ENCODE peak calls at places on chromosome 14, in five cellular contexts. One of them, this sample, is unnamed.

GRCh38 chr14:56390859-56391258 is 188.7 kb upstream of the TMEM260 start:
- DNase-seq in WTC11: no peak
- DNase-seq in activated B cell treated with CpG ODN at 0.5 μM for 24 hours: no peak
- DNase-seq in heart left ventricle: no peak
- DNase-seq in prostate gland: no peak
- DNase-seq in this sample: no peak

GRCh38 chr14:58777541-58777979 is 139.8 kb downstream of the DACT1 start:
- DNase-seq in activated B cell treated with CpG ODN at 0.5 μM for 24 hours: no peak
- DNase-seq in heart left ventricle: no peak
- DNase-seq in prostate gland: no peak
- DNase-seq in WTC11: no peak
- DNase-seq in this sample: no peak

GRCh38 chr14:69675877-69676416 is 64.6 kb downstream of the SUSD6 start:
- DNase-seq in WTC11: no peak
- DNase-seq in activated B cell treated with CpG ODN at 0.5 μM for 24 hours: no peak
- DNase-seq in heart left ventricle: no peak
- DNase-seq in prostate gland: no peak
- DNase-seq in this sample: no peak

GRCh38 chr14:75885829-75886228 is 96.0 kb downstream of the TGFB3 start:
- DNase-seq in activated B cell treated with CpG ODN at 0.5 μM for 24 hours: no peak
- DNase-seq in heart left ventricle: no peak
- DNase-seq in WTC11: no peak
- DNase-seq in prostate gland: no peak
- DNase-seq in this sample: no peak

GRCh38 chr14:95320076-95320895 is 578 bp upstream of the CLMN start:
- DNase-seq in heart left ventricle: peak; percentile 36
- DNase-seq in prostate gland: no peak
- DNase-seq in activated B cell treated with CpG ODN at 0.5 μM for 24 hours: no peak
- DNase-seq in WTC11: peak; percentile 21
- DNase-seq in this sample: no peak

GRCh38 chr14:29925106-29925722 is 2.4 kb downstream of the PRKD1 start:
- DNase-seq in WTC11: peak; percentile 25
- DNase-seq in heart left ventricle: no peak
- DNase-seq in activated B cell treated with CpG ODN at 0.5 μM for 24 hours: no peak
- DNase-seq in prostate gland: no peak
- DNase-seq in this sample: no peak

GRCh38 chr14:93019970-93020369 is 95.8 kb downstream of the ITPK1 start:
- DNase-seq in activated B cell treated with CpG ODN at 0.5 μM for 24 hours: no peak
- DNase-seq in prostate gland: no peak
- DNase-seq in WTC11: no peak
- DNase-seq in heart left ventricle: no peak
- DNase-seq in this sample: no peak

GRCh38 chr14:89748004-89748403 is 206.5 kb downstream of the EFCAB11 start:
- DNase-seq in activated B cell treated with CpG ODN at 0.5 μM for 24 hours: no peak
- DNase-seq in heart left ventricle: no peak
- DNase-seq in WTC11: no peak
- DNase-seq in prostate gland: no peak
- DNase-seq in this sample: no peak

GRCh38 chr14:85572021-85572420 is 42.1 kb downstream of the FLRT2 start:
- DNase-seq in activated B cell treated with CpG ODN at 0.5 μM for 24 hours: no peak
- DNase-seq in WTC11: no peak
- DNase-seq in prostate gland: no peak
- DNase-seq in heart left ventricle: no peak
- DNase-seq in this sample: no peak

GRCh38 chr14:78202976-78203375 is 32.8 kb downstream of the NRXN3 start:
- DNase-seq in WTC11: no peak
- DNase-seq in activated B cell treated with CpG ODN at 0.5 μM for 24 hours: no peak
- DNase-seq in prostate gland: no peak
- DNase-seq in heart left ventricle: no peak
- DNase-seq in this sample: no peak

GRCh38 chr14:70183991-70184390 is 4.8 kb downstream of the SLC8A3 start:
- DNase-seq in activated B cell treated with CpG ODN at 0.5 μM for 24 hours: no peak
- DNase-seq in prostate gland: no peak
- DNase-seq in WTC11: no peak
- DNase-seq in heart left ventricle: no peak
- DNase-seq in this sample: no peak

GRCh38 chr14:81164167-81164774 is 56.5 kb downstream of the GTF2A1 start:
- DNase-seq in heart left ventricle: peak; percentile 33
- DNase-seq in activated B cell treated with CpG ODN at 0.5 μM for 24 hours: no peak
- DNase-seq in WTC11: peak; percentile 84
- DNase-seq in prostate gland: peak; percentile 16
- DNase-seq in this sample: peak; percentile 63

GRCh38 chr14:36646664-36647416 is 14.8 kb upstream of the PAX9 start:
- DNase-seq in WTC11: peak; percentile 57
- DNase-seq in prostate gland: no peak
- DNase-seq in heart left ventricle: no peak
- DNase-seq in activated B cell treated with CpG ODN at 0.5 μM for 24 hours: no peak
- DNase-seq in this sample: no peak
- TF ChIP-seq CTCF in WTC11: no peak
- TF ChIP-seq CTCF in prostate gland: no peak
- TF ChIP-seq CTCF in heart left ventricle: no peak
- TF ChIP-seq CTCF in activated B cell treated with CpG ODN at 0.5 μM for 24 hours: no peak
- TF ChIP-seq CTCF in this sample: no peak

GRCh38 chr14:104471114-104471513 is 108.5 kb upstream of the C14orf180 start:
- DNase-seq in prostate gland: no peak
- DNase-seq in WTC11: no peak
- DNase-seq in activated B cell treated with CpG ODN at 0.5 μM for 24 hours: no peak
- DNase-seq in heart left ventricle: no peak
- DNase-seq in this sample: no peak
- TF ChIP-seq CTCF in prostate gland: no peak
- TF ChIP-seq CTCF in WTC11: no peak
- TF ChIP-seq CTCF in activated B cell treated with CpG ODN at 0.5 μM for 24 hours: no peak
- TF ChIP-seq CTCF in heart left ventricle: no peak
- TF ChIP-seq CTCF in this sample: no peak

GRCh38 chr14:96754845-96755184 is 42.4 kb upstream of the VRK1 start:
- DNase-seq in prostate gland: no peak
- DNase-seq in WTC11: peak; percentile 36
- DNase-seq in activated B cell treated with CpG ODN at 0.5 μM for 24 hours: no peak
- DNase-seq in heart left ventricle: no peak
- DNase-seq in this sample: peak; percentile 89
- TF ChIP-seq CTCF in prostate gland: no peak
- TF ChIP-seq CTCF in WTC11: no peak
- TF ChIP-seq CTCF in activated B cell treated with CpG ODN at 0.5 μM for 24 hours: no peak
- TF ChIP-seq CTCF in heart left ventricle: no peak
- TF ChIP-seq CTCF in this sample: no peak

GRCh38 chr14:63367742-63368364 is 49.1 kb upstream of the GPHB5 start:
- DNase-seq in WTC11: no peak
- DNase-seq in prostate gland: no peak
- DNase-seq in activated B cell treated with CpG ODN at 0.5 μM for 24 hours: no peak
- DNase-seq in heart left ventricle: no peak
- DNase-seq in this sample: no peak
- TF ChIP-seq CTCF in WTC11: no peak
- TF ChIP-seq CTCF in prostate gland: no peak
- TF ChIP-seq CTCF in activated B cell treated with CpG ODN at 0.5 μM for 24 hours: no peak
- TF ChIP-seq CTCF in heart left ventricle: no peak
- TF ChIP-seq CTCF in this sample: no peak

GRCh38 chr14:65938738-65939137 is 526.2 kb downstream of the FUT8 start:
- DNase-seq in activated B cell treated with CpG ODN at 0.5 μM for 24 hours: no peak
- DNase-seq in prostate gland: no peak
- DNase-seq in WTC11: no peak
- DNase-seq in heart left ventricle: no peak
- DNase-seq in this sample: no peak

GRCh38 chr14:65943150-65943549 is 530.6 kb downstream of the FUT8 start:
- DNase-seq in activated B cell treated with CpG ODN at 0.5 μM for 24 hours: no peak
- DNase-seq in prostate gland: no peak
- DNase-seq in heart left ventricle: no peak
- DNase-seq in WTC11: no peak
- DNase-seq in this sample: no peak

GRCh38 chr14:65940056-65940735 is 527.7 kb downstream of the FUT8 start:
- DNase-seq in activated B cell treated with CpG ODN at 0.5 μM for 24 hours: no peak
- DNase-seq in heart left ventricle: no peak
- DNase-seq in WTC11: no peak
- DNase-seq in prostate gland: no peak
- DNase-seq in this sample: peak; percentile 54

GRCh38 chr14:65939184-65939583 is 526.7 kb downstream of the FUT8 start:
- DNase-seq in heart left ventricle: no peak
- DNase-seq in prostate gland: no peak
- DNase-seq in activated B cell treated with CpG ODN at 0.5 μM for 24 hours: no peak
- DNase-seq in WTC11: no peak
- DNase-seq in this sample: no peak

DNA sequence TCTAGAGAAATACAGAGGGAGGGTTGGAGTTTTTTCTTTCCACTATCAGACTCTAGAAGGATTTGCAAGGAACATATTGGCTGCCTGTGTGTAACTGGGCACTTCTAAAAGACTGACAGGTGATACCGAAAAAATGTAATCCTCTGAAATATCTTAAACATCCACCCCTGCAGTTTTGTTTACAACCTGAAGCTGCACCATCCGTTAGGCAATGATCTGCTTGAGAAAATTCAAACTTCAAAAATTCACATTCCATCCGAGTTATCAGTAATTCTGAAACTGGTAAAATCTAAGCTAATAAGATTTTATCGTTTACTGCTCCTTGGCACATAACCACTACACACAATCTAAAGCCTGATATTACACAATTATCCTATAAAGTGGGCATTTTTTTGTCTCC is 528.6 kb downstream of the FUT8 start:
- DNase-seq in activated B cell treated with CpG ODN at 0.5 μM for 24 hours: no peak
- DNase-seq in WTC11: no peak
- DNase-seq in heart left ventricle: no peak
- DNase-seq in prostate gland: no peak
- DNase-seq in this sample: no peak
- TF ChIP-seq CTCF in activated B cell treated with CpG ODN at 0.5 μM for 24 hours: no peak
- TF ChIP-seq CTCF in WTC11: no peak
- TF ChIP-seq CTCF in heart left ventricle: no peak
- TF ChIP-seq CTCF in prostate gland: no peak
- TF ChIP-seq CTCF in this sample: no peak

DNA sequence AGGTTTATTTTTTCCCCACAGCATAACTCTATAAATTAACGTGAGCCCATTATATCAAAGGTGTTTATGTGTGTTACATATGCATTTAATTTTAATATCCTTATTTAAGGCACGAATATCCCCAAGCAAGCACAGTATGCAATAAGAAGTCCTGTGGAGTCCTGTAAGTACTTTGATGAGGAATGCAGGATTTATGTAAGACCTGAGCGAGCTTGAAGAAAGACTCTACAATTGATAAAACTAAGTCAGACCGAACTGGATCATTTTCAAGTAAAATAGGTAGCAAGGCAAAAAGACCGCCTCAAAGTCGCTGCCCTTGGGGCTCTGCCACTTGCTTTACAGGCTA is 755 bp downstream of the SLC25A21 start:
- DNase-seq in WTC11: no peak
- DNase-seq in heart left ventricle: no peak
- DNase-seq in activated B cell treated with CpG ODN at 0.5 μM for 24 hours: no peak
- DNase-seq in prostate gland: no peak
- DNase-seq in this sample: no peak
- TF ChIP-seq CTCF in WTC11: no peak
- TF ChIP-seq CTCF in heart left ventricle: no peak
- TF ChIP-seq CTCF in activated B cell treated with CpG ODN at 0.5 μM for 24 hours: no peak
- TF ChIP-seq CTCF in prostate gland: no peak
- TF ChIP-seq CTCF in this sample: no peak

DNA sequence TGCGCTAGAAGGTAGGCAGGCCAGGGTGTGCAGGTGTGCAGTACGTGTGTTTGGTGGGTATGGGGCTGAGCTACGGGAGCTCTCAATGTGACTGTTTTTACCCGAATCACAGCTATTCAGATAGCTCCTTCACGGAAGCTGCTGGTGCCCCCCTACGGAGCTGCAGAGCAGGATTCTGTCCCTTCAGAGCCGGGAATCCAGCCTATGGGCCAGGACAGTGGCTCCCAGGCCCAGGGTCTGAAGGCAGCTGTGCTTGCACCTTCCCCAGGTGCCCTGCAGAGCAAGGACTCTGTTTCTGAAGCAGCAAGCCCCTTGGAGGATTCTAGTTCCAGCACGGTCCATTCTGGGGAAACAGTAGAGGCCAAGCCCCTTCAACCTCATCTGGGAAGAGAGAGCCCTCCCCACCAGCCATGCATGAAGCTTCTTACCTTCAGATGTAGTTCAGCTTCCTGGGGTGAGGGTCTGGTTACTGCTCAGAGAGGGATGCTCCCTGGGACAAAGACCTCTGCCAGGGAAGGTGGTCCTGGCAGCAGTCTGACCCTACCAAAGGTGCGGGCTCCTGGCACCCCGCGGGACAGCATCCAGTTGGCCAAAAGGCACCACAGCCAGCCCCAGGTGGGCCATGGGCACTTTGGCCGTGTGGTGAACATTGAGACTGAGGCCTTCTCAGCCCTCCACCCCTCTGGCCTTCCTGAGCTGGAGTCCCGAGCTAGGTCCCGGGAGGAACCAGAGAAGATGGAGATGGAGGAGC is 29.1 kb downstream of the PLEKHH1 start:
- DNase-seq in WTC11: no peak
- DNase-seq in heart left ventricle: no peak
- DNase-seq in activated B cell treated with CpG ODN at 0.5 μM for 24 hours: no peak
- DNase-seq in prostate gland: no peak
- DNase-seq in this sample: no peak
- TF ChIP-seq CTCF in WTC11: no peak
- TF ChIP-seq CTCF in heart left ventricle: no peak
- TF ChIP-seq CTCF in activated B cell treated with CpG ODN at 0.5 μM for 24 hours: no peak
- TF ChIP-seq CTCF in prostate gland: no peak
- TF ChIP-seq CTCF in this sample: no peak

DNA sequence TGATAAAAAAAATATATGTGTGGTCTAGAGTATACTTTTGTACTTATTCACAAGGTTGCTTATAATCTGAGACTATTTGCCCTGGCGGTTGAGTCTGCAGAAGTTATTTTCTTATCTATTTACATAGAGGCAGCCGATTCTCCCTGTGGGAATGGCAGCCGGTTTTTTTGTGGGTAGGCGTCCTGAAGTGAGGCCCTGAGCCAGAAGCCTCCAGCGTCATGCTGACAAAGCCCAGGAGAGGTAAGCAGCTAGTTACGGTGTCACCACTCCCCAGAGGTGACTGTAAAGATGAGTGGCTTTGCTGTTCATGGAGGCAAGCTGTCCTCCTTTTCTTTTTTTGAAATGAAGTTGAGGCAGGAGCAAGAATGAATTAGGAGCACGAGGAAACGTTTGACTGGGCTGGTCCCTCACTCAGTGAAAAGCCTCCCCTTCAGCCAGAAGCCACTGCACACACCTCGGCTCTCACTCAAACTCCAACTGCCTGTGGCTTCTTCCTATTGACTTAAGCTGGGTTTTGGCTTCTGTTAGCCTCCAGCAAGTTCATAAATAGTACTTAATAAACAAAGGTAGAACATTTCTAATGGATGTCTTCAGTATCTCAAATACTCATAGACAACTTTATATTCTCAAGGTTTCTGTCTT is 21.5 kb downstream of the PAX9 start:
- DNase-seq in prostate gland: peak; percentile 56
- DNase-seq in WTC11: no peak
- DNase-seq in activated B cell treated with CpG ODN at 0.5 μM for 24 hours: no peak
- DNase-seq in heart left ventricle: no peak
- DNase-seq in this sample: no peak
- TF ChIP-seq CTCF in prostate gland: no peak
- TF ChIP-seq CTCF in WTC11: no peak
- TF ChIP-seq CTCF in activated B cell treated with CpG ODN at 0.5 μM for 24 hours: no peak
- TF ChIP-seq CTCF in heart left ventricle: no peak
- TF ChIP-seq CTCF in this sample: no peak